ENCODE peak calls at places on chromosomes 4 and X, in six cellular contexts. N is H9, M is IMR-90, Z is H1, G is mesendoderm, S is mesenchymal stem cell. D is an unnamed sample.

GRCh38 chr4:10123227-10124101 is 6.9 kb upstream of the WDR1 start:
- DNase-seq in Z (no peak), N (peak), G (peak), S (no peak), M (peak), D (no peak)

GRCh38 chr4:26020896-26021295 is 106.9 kb downstream of the SMIM20 start:
- DNase-seq in S (peak), G (no peak), Z (no peak), N (no peak), M (peak), D (no peak)

GRCh38 chr4:57462843-57463242 is 352.7 kb upstream of the IGFBP7 start:
- DNase-seq in M (no peak), G (peak), Z (no peak), S (no peak), N (no peak), D (peak)

GRCh38 chr4:112075129-112075753 is 70.0 kb upstream of the FAM241A start:
- DNase-seq in Z (no peak), N (peak), G (peak), M (peak), S (peak), D (peak)

GRCh38 chr4:121154103-121154515 is 10.0 kb downstream of the TNIP3 start:
- DNase-seq in S (no peak), M (no peak), G (no peak), N (no peak), Z (no peak), D (no peak)

GRCh38 chr4:588351-588849 is 12.3 kb upstream of the TMEM271 start:
- DNase-seq in N (no peak), S (no peak), Z (no peak), M (no peak), G (no peak), D (no peak)

GRCh38 chr4:22498866-22499265 is 17.0 kb downstream of the ADGRA3 start:
- DNase-seq in S (no peak), G (peak), N (no peak), Z (no peak), M (no peak), D (no peak)

GRCh38 chr4:80266267-80266901 is at the start of gene FGF5:
- DNase-seq in M (peak), N (peak), S (peak), Z (no peak), G (peak), D (peak)

GRCh38 chr4:184782731-184783472 is 42.9 kb downstream of the ACSL1 start:
- DNase-seq in Z (no peak), N (no peak), M (no peak), S (no peak), G (no peak), D (no peak)

GRCh38 chrX:106902684-106903083 is 457 bp downstream of the RIPPLY1 start:
- DNase-seq in G (no peak), S (no peak), N (no peak), Z (no peak), M (no peak), D (no peak)

GRCh38 chr4:25103423-25103822 is 56.8 kb downstream of the SEPSECS start:
- DNase-seq in M (no peak), Z (no peak), G (no peak), N (peak), S (no peak), D (no peak)

GRCh38 chr4:132114885-132115284 is 1034.2 kb upstream of the PCDH10 start:
- DNase-seq in S (no peak), G (no peak), Z (no peak), N (no peak), M (peak), D (no peak)

GRCh38 chr4:29058519-29058918 is 1661.7 kb upstream of the PCDH7 start:
- DNase-seq in N (no peak), G (no peak), M (no peak), S (peak), Z (no peak), D (no peak)

GRCh38 chr4:81166431-81166830 is 48.6 kb downstream of the PRKG2 start:
- DNase-seq in S (no peak), M (no peak), Z (no peak), N (no peak), G (no peak), D (no peak)

GRCh38 chr4:100268807-100269206 is 78.5 kb upstream of the DDIT4L start:
- DNase-seq in G (no peak), N (no peak), S (no peak), Z (no peak), M (no peak), D (no peak)

GRCh38 chr4:52606766-52607165 is 52.3 kb downstream of the USP46 start:
- DNase-seq in N (no peak), G (no peak), S (no peak), Z (no peak), M (peak), D (no peak)

GRCh38 chr4:136873555-136873954 is 658.7 kb downstream of the PCDH18 start:
- DNase-seq in M (no peak), S (no peak), N (no peak), G (peak), Z (no peak), D (no peak)

GRCh38 chr4:154389142-154389541 is 102.5 kb downstream of the DCHS2 start:
- DNase-seq in M (no peak), G (no peak), N (no peak), Z (no peak), S (no peak), D (no peak)

GRCh38 chr4:926538-926937 is 5.6 kb downstream of the GAK start:
- DNase-seq in G (peak), M (no peak), S (no peak), N (peak), Z (peak), D (peak)

GRCh38 chr4:31059753-31060522 is 339.8 kb downstream of the PCDH7 start:
- DNase-seq in N (no peak), Z (no peak), S (peak), G (no peak), M (peak), D (no peak)

GRCh38 chrX:123771449-123772064 is 38.7 kb upstream of the THOC2 start:
- DNase-seq in M (no peak), G (no peak), S (no peak), Z (no peak), N (no peak), D (no peak)

GRCh38 chr4:40316782-40317635 is 18.1 kb upstream of the CHRNA9 start:
- DNase-seq in M (peak), S (peak), N (peak), Z (peak), G (peak), D (peak)

GRCh38 chr4:94459462-94460161 is 7.9 kb downstream of the PDLIM5 start:
- DNase-seq in G (peak), M (no peak), S (no peak), N (no peak), Z (no peak), D (no peak)

GRCh38 chr4:152382057-152382785 is 153.7 kb downstream of the FBXW7 start:
- DNase-seq in Z (no peak), M (peak), G (no peak), N (no peak), S (peak), D (no peak)

GRCh38 chr4:6390357-6390756 is 82.1 kb downstream of the PPP2R2C start:
- DNase-seq in Z (no peak), M (no peak), G (no peak), S (no peak), N (no peak), D (no peak)

GRCh38 chrX:87634361-87634760 is 116.8 kb downstream of the KLHL4 start:
- DNase-seq in M (no peak), G (no peak), N (no peak), Z (no peak), S (no peak), D (no peak)

GRCh38 chrX:53333853-53334252 is 52.5 kb upstream of the IQSEC2 start:
- DNase-seq in S (no peak), M (no peak), G (no peak), N (no peak), Z (no peak), D (no peak)

GRCh38 chr4:138869631-138870030 is 145.9 kb upstream of the NOCT start:
- DNase-seq in M (no peak), N (no peak), G (no peak), Z (no peak), S (no peak), D (no peak)

GRCh38 chr4:84780719-84781118 is 185.8 kb downstream of the WDFY3 start:
- DNase-seq in S (no peak), M (no peak), N (no peak), G (no peak), Z (no peak), D (no peak)

GRCh38 chr4:95124906-95125504 is 367.2 kb downstream of the BMPR1B start:
- DNase-seq in S (peak), G (peak), N (peak), M (peak), Z (peak), D (peak)

GRCh38 chr4:25030283-25031076 is at the start of gene LGI2:
- DNase-seq in G (no peak), Z (no peak), M (no peak), N (peak), S (no peak), D (peak)

DNA sequence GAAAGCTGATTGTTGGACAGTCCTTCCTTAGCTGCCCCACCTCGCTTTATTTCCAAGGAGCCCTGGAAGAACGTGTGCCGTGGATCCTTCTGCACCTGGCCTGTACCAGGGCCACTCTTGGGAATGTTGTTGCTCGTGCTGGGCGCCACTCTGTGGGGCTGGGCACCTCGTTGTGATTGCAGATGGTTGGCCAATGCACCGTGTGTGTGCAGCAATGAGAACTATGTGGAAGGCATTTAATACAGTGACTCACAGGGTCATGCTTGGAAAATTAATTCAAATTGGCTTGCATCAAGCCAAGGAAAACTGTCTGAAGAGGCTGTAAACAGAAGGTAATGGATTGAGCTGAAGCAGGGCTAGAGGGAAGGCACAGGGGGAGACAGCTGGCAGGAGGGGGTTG is 37.0 kb upstream of the CD99L2 start:
- DNase-seq in M (peak), S (no peak), N (no peak), Z (no peak), G (no peak), D (no peak)
- H3K4me2 ChIP-seq in M (no peak), S (no peak), N (no peak), Z (no peak), G (no peak), D (no peak)

GRCh38 chr4:74109116-74109791 is 10.3 kb upstream of the CXCL2 start:
- DNase-seq in S (peak), M (peak), Z (peak), G (peak), N (peak), D (no peak)

GRCh38 chr4:74108457-74109115 is 9.6 kb upstream of the CXCL2 start:
- DNase-seq in N (no peak), Z (no peak), M (no peak), G (no peak), S (no peak), D (no peak)

GRCh38 chr4:74109894-74110605 is 11.1 kb upstream of the CXCL2 start:
- DNase-seq in G (no peak), M (peak), N (no peak), S (peak), Z (no peak), D (no peak)

GRCh38 chr4:74104145-74104544 is 5.2 kb upstream of the CXCL2 start:
- DNase-seq in Z (no peak), M (no peak), S (no peak), N (no peak), G (peak), D (no peak)

GRCh38 chr4:74105656-74106275 is 6.8 kb upstream of the CXCL2 start:
- DNase-seq in Z (no peak), S (no peak), N (no peak), M (no peak), G (no peak), D (no peak)
- H2AK5ac ChIP-seq in Z (no peak), S (no peak), N (no peak), M (no peak), G (no peak), D (no peak)

GRCh38 chrX:55818673-55819375 is 101.3 kb downstream of the RRAGB start:
- DNase-seq in S (no peak), N (no peak), M (no peak), Z (no peak), G (peak), D (no peak)
- H2BK15ac ChIP-seq in S (no peak), N (no peak), M (no peak), Z (no peak), G (no peak), D (no peak)

DNA sequence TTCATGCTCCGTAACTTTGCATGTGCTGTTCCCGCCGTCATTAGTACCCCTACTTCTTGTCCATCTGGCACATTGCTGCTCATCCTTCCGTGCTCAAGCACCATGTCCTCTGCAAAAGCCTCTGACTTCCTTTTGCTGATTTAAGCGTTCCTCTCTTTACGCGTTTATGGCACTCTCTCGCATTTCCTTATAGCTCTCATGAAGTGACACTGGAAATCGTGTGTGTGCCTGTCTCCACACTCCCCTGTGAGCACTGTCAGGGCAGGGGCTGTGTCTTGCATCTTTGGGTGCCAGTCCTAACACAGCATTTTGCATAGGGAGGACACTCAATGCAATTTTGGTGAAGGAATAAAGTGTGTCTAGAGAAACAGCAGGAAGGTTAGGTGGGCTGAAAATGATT is 210.6 kb upstream of the FAT1 start:
- DNase-seq in S (no peak), N (no peak), M (no peak), G (no peak), Z (no peak), D (no peak)
- H3K4me2 ChIP-seq in S (no peak), N (no peak), M (no peak), G (no peak), Z (no peak), D (no peak)

DNA sequence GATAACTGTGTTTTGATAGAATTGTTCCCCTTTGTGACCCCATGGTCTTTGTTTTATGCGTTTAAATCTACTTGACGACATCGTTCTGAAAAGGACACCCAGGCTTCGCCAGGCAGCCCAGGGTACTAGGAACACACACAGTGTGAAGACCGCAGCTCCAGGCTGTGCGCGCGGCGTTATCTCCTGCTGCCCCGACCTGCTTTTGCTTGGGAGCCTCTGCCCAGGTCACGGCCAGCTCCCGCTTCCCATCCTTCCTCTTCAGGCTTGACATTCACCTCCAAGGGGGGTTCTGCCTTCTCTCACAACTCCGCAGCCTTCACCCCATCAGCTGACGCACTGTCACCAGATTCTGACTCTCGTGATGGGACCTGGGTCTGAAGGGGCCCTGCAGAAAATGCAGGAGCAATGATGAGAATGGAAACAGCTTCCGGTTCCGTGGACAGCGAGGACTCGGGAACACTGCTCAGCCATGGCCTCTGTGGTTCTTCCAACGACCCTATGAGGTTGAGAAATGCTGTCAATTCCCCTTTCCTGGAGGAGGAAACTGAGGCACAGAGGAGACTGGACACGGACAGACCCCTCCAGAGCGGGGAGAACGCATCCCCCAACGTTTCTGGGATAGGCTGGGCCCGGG is 536 bp upstream of the HTRA3 start:
- DNase-seq in Z (no peak), G (no peak), N (no peak), S (no peak), M (no peak), D (no peak)
- H2AK5ac ChIP-seq in Z (no peak), G (peak), N (no peak), S (no peak), M (peak), D (peak)